ENCODE peak calls at places on chromosome 7, in seven cellular contexts. X is prostate gland, W is GM12878, O is suprapubic skin, R is body of pancreas, V is transverse colon, L is spleen. T is an unnamed sample.

GRCh38 chr7:74101061-74101681 is 17.6 kb downstream of the LIMK1 start:
- DNase-seq in X (no peak), W (peak; percentile 60), O (no peak), R (no peak), V (peak; percentile 31), L (no peak), T (peak; percentile 69)

GRCh38 chr7:135768990-135769389 is 20.4 kb upstream of the FAM180A start:
- DNase-seq in X (no peak), W (no peak), O (no peak), R (peak; percentile 34), V (no peak), L (no peak), T (no peak)

GRCh38 chr7:8141070-8141469 is 120.9 kb downstream of the ICA1 start:
- DNase-seq in X (no peak), W (no peak), O (no peak), R (no peak), V (no peak), L (no peak), T (no peak)

GRCh38 chr7:1695800-1696454 is 25.9 kb downstream of the ELFN1 start:
- DNase-seq in X (no peak), W (no peak), O (peak; percentile 63), R (peak; percentile 16), V (no peak), L (peak; percentile 47), T (no peak)

GRCh38 chr7:7795203-7795602 is 76.8 kb upstream of the RPA3 start:
- DNase-seq in X (no peak), W (no peak), O (no peak), R (no peak), V (no peak), L (no peak), T (no peak)

GRCh38 chr7:65438593-65438992 is 64.9 kb downstream of the ZNF92 start:
- DNase-seq in X (no peak), W (no peak), O (no peak), R (no peak), V (no peak), L (no peak), T (no peak)

GRCh38 chr7:125246706-125247105 is 317.1 kb upstream of the POT1 start:
- DNase-seq in X (no peak), W (no peak), O (no peak), R (no peak), V (no peak), L (no peak), T (no peak)

GRCh38 chr7:68267486-68267885 is 1270.9 kb downstream of the TYW1 start:
- DNase-seq in X (no peak), W (no peak), O (no peak), R (no peak), V (no peak), L (no peak), T (no peak)

GRCh38 chr7:142964502-142965246 is 2.5 kb upstream of the KEL start:
- DNase-seq in X (no peak), W (no peak), O (no peak), R (no peak), V (no peak), L (no peak), T (no peak)

GRCh38 chr7:132381742-132382472 is 194.4 kb downstream of the PLXNA4 start:
- DNase-seq in X (no peak), W (no peak), O (no peak), R (no peak), V (no peak), L (peak; percentile 44), T (no peak)

GRCh38 chr7:3082831-3083230 is 39.2 kb upstream of the CARD11 start:
- DNase-seq in X (no peak), W (no peak), O (no peak), R (no peak), V (no peak), L (no peak), T (no peak)

GRCh38 chr7:3043544-3044395 is at the start of gene CARD11:
- DNase-seq in X (no peak), W (no peak), O (peak; percentile 63), R (no peak), V (peak; percentile 24), L (peak; percentile 89), T (peak; percentile 67)

GRCh38 chr7:131538071-131538790 is 18.2 kb downstream of the PODXL start:
- DNase-seq in X (no peak), W (no peak), O (no peak), R (peak; percentile 44), V (no peak), L (peak; percentile 52), T (no peak)

GRCh38 chr7:84021292-84021898 is 173.2 kb downstream of the SEMA3A start:
- DNase-seq in X (no peak), W (no peak), O (no peak), R (no peak), V (no peak), L (no peak), T (no peak)

GRCh38 chr7:41237956-41238355 is 464.9 kb downstream of the INHBA start:
- DNase-seq in X (no peak), W (no peak), O (no peak), R (no peak), V (no peak), L (no peak), T (no peak)

GRCh38 chr7:126460664-126461063 is 792.1 kb downstream of the GRM8 start:
- DNase-seq in X (no peak), W (no peak), O (no peak), R (no peak), V (no peak), L (no peak), T (no peak)

GRCh38 chr7:30852744-30853288 is 58.8 kb upstream of the AQP1 start:
- DNase-seq in X (no peak), W (no peak), O (no peak), R (no peak), V (no peak), L (no peak), T (no peak)

GRCh38 chr7:99314504-99314903 is 11.2 kb upstream of the ARPC1A start:
- DNase-seq in X (no peak), W (peak; percentile 15), O (no peak), R (no peak), V (peak; percentile 75), L (no peak), T (no peak)

GRCh38 chr7:141737118-141737835 is 881 bp upstream of the SSBP1 start:
- DNase-seq in X (no peak), W (no peak), O (no peak), R (peak; percentile 16), V (peak; percentile 44), L (peak; percentile 77), T (no peak)

GRCh38 chr7:66467887-66468286 is 160.8 kb upstream of the KCTD7 start:
- DNase-seq in X (no peak), W (no peak), O (no peak), R (no peak), V (no peak), L (no peak), T (no peak)

GRCh38 chr7:36315309-36315948 is 74.2 kb upstream of the ANLN start:
- DNase-seq in X (no peak), W (no peak), O (no peak), R (no peak), V (no peak), L (no peak), T (no peak)

DNA sequence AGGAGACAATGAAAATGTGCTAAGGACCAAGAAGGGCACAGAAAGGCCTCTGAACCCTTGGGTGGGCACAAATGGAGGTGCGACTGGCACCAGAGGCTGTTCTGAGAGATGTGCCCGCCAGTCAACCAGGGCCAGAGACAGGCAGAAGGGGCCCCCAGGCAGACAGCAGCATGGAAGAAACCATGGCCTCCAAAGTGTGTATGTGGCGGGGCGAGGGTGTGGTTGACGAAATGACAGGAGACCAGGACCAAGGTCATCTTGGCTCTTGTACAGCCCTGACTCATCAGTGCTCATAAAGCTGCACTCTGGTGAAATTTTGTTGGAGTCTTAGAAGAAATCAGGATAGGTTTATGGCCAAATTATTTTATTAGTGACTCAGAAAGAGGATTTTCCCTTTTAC is 4.0 kb upstream of the MRPS24 start:
- DNase-seq in X (no peak), W (no peak), O (no peak), R (peak; percentile 37), V (peak; percentile 74), L (no peak), T (no peak)
- TF ChIP-seq POLR2A in X (no peak), W (no peak), O (no peak), R (no peak), V (no peak), L (no peak), T (no peak)

DNA sequence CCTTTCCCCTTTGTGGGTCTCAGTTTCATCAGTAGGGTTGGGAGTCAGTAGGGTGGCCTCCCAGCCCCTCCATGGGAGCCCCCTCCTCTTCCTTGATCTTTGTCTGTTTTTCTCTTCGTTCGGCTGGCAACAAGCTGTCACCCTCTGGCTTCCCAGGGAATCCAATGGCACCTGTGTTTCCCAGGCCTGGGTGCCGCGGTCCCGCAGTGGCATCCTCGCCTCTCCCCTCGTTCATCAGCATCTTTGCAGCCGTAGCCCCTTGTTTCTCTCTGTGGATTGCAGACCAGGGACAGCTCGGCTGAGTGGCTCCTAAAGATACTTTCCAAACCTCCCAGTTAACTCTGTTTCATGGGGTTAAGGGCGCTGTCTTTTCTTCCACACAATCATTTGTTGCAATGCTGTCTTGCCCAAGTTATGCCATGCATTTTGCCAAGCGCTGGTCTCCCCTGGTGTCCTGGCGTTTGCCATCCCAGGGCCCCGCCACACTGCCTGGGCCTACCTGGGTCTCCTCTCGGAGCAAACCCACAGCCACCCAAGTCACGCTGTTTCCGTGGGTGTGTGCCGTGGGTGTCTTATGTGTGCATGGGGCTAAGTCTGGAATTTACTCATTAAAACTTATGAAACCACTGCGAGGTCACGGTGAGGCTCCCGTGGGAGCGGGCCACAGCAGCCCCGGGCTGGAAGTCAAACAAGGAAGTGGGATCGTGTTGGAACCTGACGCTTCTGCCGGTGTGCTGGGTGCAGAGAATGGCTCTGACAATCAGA is 189.4 kb upstream of the SHH start:
- DNase-seq in X (no peak), W (no peak), O (no peak), R (no peak), V (no peak), L (no peak), T (no peak)
- TF ChIP-seq POLR2A in X (no peak), W (no peak), O (no peak), R (no peak), V (no peak), L (no peak), T (no peak)

DNA sequence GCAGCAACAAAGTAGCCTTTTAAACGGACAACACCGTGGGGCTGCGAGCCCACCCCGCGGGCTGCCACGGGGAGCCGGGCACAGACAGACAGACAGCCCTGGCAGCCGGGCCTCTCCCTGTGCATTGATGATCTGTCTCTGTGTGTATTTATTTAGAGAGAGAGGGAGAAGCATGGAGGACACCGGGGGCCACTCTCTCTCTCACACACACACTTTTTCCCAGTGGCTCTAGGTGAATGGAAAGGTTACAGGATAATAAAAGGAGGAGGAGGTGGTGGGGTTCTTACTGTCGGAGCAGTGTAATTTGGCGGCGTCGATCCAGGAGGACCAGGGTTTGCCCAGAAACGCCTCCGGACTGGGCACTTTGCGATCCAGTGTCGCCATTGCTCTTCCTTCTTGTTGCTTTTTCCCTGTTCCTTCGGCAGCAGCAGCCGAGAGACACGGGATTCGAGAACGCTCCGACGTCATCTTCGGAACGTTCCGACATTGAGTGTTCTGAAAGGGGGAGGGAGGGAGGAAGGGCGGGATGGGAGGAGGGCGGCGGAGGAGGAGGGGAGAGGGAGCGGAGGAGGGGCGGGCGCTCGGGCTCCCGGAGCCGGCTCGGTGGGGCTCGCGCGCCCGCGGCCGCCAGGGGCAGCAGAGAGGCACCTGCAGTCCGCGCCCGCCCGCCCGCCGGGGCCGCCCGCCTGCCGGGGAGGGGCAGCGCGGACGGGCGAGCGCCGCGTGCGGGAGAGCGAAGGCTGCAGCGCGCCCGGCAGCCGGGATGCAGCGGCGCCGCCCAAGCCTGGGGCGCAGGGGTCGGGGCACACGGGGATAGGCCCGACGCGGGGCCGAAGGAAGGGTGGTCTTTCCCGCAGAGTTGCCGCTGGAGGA is at the start of gene ATXN7L1:
- DNase-seq in X (peak; percentile 96), W (no peak), O (peak; percentile 97), R (peak; percentile 95), V (peak; percentile 96), L (peak; percentile 97), T (peak; percentile 73)
- TF ChIP-seq POLR2A in X (peak; percentile 78), W (peak; percentile 25), O (no peak), R (peak; percentile 85), V (peak; percentile 79), L (peak; percentile 41), T (no peak)

GRCh38 chr7:5420108-5420840 is 3.4 kb downstream of the TNRC18 start:
- DNase-seq in X (peak; percentile 22), W (no peak), O (no peak), R (peak; percentile 41), V (no peak), L (peak; percentile 87), T (no peak)
- TF ChIP-seq POLR2A in X (no peak), W (no peak), O (no peak), R (no peak), V (no peak), L (no peak), T (no peak)